ENCODE peak calls at places on chromosomes 6 and 20, in six cellular contexts. M is transverse colon; U is stimulated activated CD4-positive, alpha-beta T cell treated with anti-CD3 and anti-CD28 coated beads, Interleukin-1b, Interleukin-23, amount 100 ng/mL, for 1 hour; G is non-pigmented ciliary epithelial cell; J is CD4-positive, alpha-beta T cell; D is HEK293T. I is an unnamed sample.

GRCh38 chr6:36539814-36540568 is 7.3 kb downstream of the STK38 start:
- DNase-seq in M (no peak), U (no peak), G (no peak), J (no peak), D (no peak), I (no peak)

GRCh38 chr6:30075094-30075986 is at the start of gene RNF39:
- DNase-seq in M (peak), U (no peak), G (no peak), J (no peak), D (no peak), I (peak)

GRCh38 chr6:63556369-63556768 is 15.9 kb upstream of the LOC128125822 start:
- DNase-seq in M (no peak), U (no peak), G (no peak), J (no peak), D (no peak), I (no peak)

GRCh38 chr6:133467231-133467981 is 226.2 kb downstream of the EYA4 start:
- DNase-seq in M (no peak), U (no peak), G (no peak), J (no peak), D (no peak), I (no peak)

GRCh38 chr6:158705386-158706126 is 55.7 kb downstream of the SYTL3 start:
- DNase-seq in M (no peak), U (no peak), G (no peak), J (no peak), D (no peak), I (no peak)

GRCh38 chr20:47054945-47055344 is 160.3 kb downstream of the EYA2 start:
- DNase-seq in M (no peak), U (no peak), G (no peak), J (no peak), D (no peak), I (no peak)

GRCh38 chr6:56644366-56644765 is 1.7 kb upstream of the DST start:
- DNase-seq in M (no peak), U (no peak), G (no peak), J (no peak), D (no peak), I (no peak)

GRCh38 chr20:51629399-51630058 is 87.0 kb upstream of the NFATC2 start:
- DNase-seq in M (no peak), U (no peak), G (no peak), J (no peak), D (no peak), I (no peak)

GRCh38 chr6:83221886-83222479 is 28.8 kb downstream of the RWDD2A start:
- DNase-seq in M (no peak), U (no peak), G (no peak), J (no peak), D (peak), I (peak)

GRCh38 chr6:15987569-15987968 is 141.3 kb upstream of the MYLIP start:
- DNase-seq in M (no peak), U (no peak), G (no peak), J (no peak), D (no peak), I (no peak)

GRCh38 chr20:623041-623440 is 12.9 kb upstream of the TCF15 start:
- DNase-seq in M (no peak), U (no peak), G (no peak), J (no peak), D (no peak), I (no peak)

GRCh38 chr20:46023999-46024398 is 5.0 kb upstream of the SLC12A5 start:
- DNase-seq in M (no peak), U (no peak), G (no peak), J (no peak), D (no peak), I (no peak)

GRCh38 chr6:110859335-110859792 is 15.2 kb upstream of the AMD1 start:
- DNase-seq in M (no peak), U (no peak), G (no peak), J (no peak), D (no peak), I (no peak)

GRCh38 chr20:60512436-60512835 is 554.2 kb downstream of the CDH26 start:
- DNase-seq in M (no peak), U (no peak), G (peak), J (no peak), D (no peak), I (no peak)

I was measured in small intestine.